ENCODE peak calls at places on chromosome 10, in ten cellular contexts. O is CD8-positive, alpha-beta memory T cell; B is upper lobe of left lung; A is neuronal stem cell; E is cardiac muscle cell; U is neural progenitor cell; S is osteoblast; X is GM23248; L is CD4-positive, CD25-positive, alpha-beta regulatory T cell; I is CD8-positive, alpha-beta T cell. T is an unnamed sample.

GRCh38 chr10:25049966-25050365 is 33.6 kb downstream of the THNSL1 start:
- DNase-seq in E (no peak), I (no peak), U (no peak), O (no peak), B (no peak), L (no peak), X (peak; percentile 49), A (no peak), S (no peak), T (no peak)

GRCh38 chr10:132689721-132690360 is 96.1 kb downstream of the NKX6-2 start:
- DNase-seq in O (peak; percentile 25), E (no peak), X (no peak), A (no peak), S (peak; percentile 56), B (no peak), L (no peak), U (no peak), I (no peak), T (no peak)

GRCh38 chr10:36423821-36424248 is 701.6 kb upstream of the ANKRD30A start:
- DNase-seq in X (no peak), O (no peak), A (no peak), S (no peak), U (no peak), B (no peak), I (no peak), L (no peak), E (no peak), T (no peak)

GRCh38 chr10:14293516-14293915 is 37.2 kb downstream of the FRMD4A start:
- DNase-seq in X (no peak), U (no peak), L (no peak), E (no peak), A (no peak), O (no peak), I (no peak), S (no peak), B (no peak), T (no peak)

GRCh38 chr10:5956146-5956914 is 21.0 kb downstream of the IL15RA start:
- DNase-seq in U (no peak), S (no peak), A (no peak), L (no peak), B (peak; percentile 20), X (no peak), E (no peak), O (no peak), I (no peak), T (no peak)

GRCh38 chr10:123101844-123102243 is 33.9 kb upstream of the HMX3 start:
- DNase-seq in A (no peak), U (no peak), B (no peak), E (no peak), X (no peak), L (no peak), O (no peak), S (no peak), I (no peak), T (no peak)

GRCh38 chr10:34491666-34492065 is 323.4 kb downstream of the PARD3 start:
- DNase-seq in S (no peak), B (no peak), I (no peak), X (no peak), O (no peak), U (no peak), L (no peak), A (no peak), E (no peak), T (no peak)

GRCh38 chr10:84352251-84352842 is 24.0 kb downstream of the CCSER2 start:
- DNase-seq in O (peak; percentile 83), I (peak; percentile 81), S (peak; percentile 89), A (peak; percentile 31), L (peak; percentile 53), E (peak; percentile 67), X (peak; percentile 73), U (peak; percentile 68), B (peak; percentile 78), T (peak; percentile 54)

GRCh38 chr10:58918887-58919286 is 257.6 kb upstream of the PHYHIPL start:
- DNase-seq in B (no peak), U (no peak), O (no peak), I (no peak), X (no peak), L (no peak), S (no peak), A (no peak), E (no peak), T (no peak)

GRCh38 chr10:24853661-24854060 is 98.7 kb downstream of the PRTFDC1 start:
- DNase-seq in E (no peak), L (no peak), A (no peak), U (no peak), X (peak; percentile 24), S (no peak), B (no peak), O (no peak), I (no peak), T (no peak)

GRCh38 chr10:74909665-74910064 is 83.3 kb downstream of the KAT6B start:
- DNase-seq in S (no peak), A (no peak), B (no peak), X (peak; percentile 40), L (no peak), O (no peak), I (no peak), U (no peak), E (no peak), T (no peak)

GRCh38 chr10:96118604-96119450 is 11.3 kb upstream of the ZNF518A start:
- DNase-seq in S (no peak), A (no peak), E (no peak), B (no peak), L (no peak), U (no peak), X (no peak), O (no peak), I (no peak), T (no peak)

GRCh38 chr10:47233631-47234030 is 66.4 kb upstream of the GDF10 start:
- DNase-seq in B (no peak), U (no peak), X (no peak), E (peak; percentile 40), O (no peak), L (no peak), S (no peak), A (no peak), I (no peak), T (no peak)

GRCh38 chr10:58064714-58065528 is 202.8 kb downstream of the IPMK start:
- DNase-seq in A (peak; percentile 61), L (no peak), S (peak; percentile 85), X (peak; percentile 68), U (peak; percentile 65), I (no peak), O (no peak), E (peak; percentile 51), B (no peak), T (no peak)

GRCh38 chr10:106917452-106918055 is 247.0 kb downstream of the SORCS1 start:
- DNase-seq in E (peak; percentile 61), A (no peak), S (no peak), X (no peak), L (no peak), I (no peak), B (peak; percentile 72), U (no peak), O (no peak), T (no peak)

GRCh38 chr10:103759100-103759781 is 96.1 kb downstream of the SH3PXD2A start:
- DNase-seq in B (peak; percentile 45), S (peak; percentile 85), A (no peak), E (peak; percentile 60), I (peak; percentile 50), L (peak; percentile 61), O (no peak), U (no peak), X (peak; percentile 89), T (peak; percentile 24)
- H3K4me1 ChIP-seq in B (peaks cover 60% of the 10 kb centered on the region), S (peaks cover 46% of the 10 kb centered on the region), A (peaks cover 26% of the 10 kb centered on the region), E (peaks cover 41% of the 10 kb centered on the region), I (peaks cover 39% of the 10 kb centered on the region), L (peaks cover 66% of the 10 kb centered on the region), O (peaks cover 46% of the 10 kb centered on the region), U (peaks cover 28% of the 10 kb centered on the region), X (peaks cover 32% of the 10 kb centered on the region), T (peaks cover 64% of the 10 kb centered on the region)

DNA sequence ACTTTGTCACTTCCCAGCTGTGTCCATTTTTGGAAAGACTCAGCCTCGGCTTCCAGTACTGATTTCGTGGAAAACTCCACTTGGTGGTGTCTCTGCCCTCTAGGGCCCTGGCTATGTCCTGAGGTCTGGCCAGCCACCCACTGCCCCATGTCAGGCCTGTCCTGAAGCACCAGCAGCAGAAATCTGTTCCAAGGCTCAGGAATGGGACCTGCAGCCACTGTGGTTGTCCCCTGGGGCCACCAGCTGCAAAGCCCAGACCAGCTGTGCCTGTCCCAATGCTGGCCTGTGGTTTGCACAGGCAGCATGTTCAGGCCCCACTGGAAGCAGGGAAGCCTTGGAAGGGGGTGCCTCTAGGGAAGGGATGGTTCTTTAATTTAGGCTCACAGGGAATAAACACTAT is 21.2 kb downstream of the CXCL12 start:
- DNase-seq in I (no peak), O (no peak), X (no peak), E (no peak), A (no peak), B (no peak), U (no peak), L (no peak), S (no peak), T (no peak)
- H3K27ac ChIP-seq in I (no peak overlapping the region), O (no peak overlapping the region), X (no peak overlapping the region), E (no peak overlapping the region), A (no peak overlapping the region), B (no peak overlapping the region), U (no peak overlapping the region), L (no peak overlapping the region), S (no peak overlapping the region), T (no peak overlapping the region)

GRCh38 chr10:119221201-119221600 is 13.8 kb downstream of the GRK5 start:
- DNase-seq in L (no peak), I (no peak), O (no peak), X (peak; percentile 20), A (no peak), U (no peak), B (no peak), S (no peak), E (no peak), T (no peak)
- H3K4me1 ChIP-seq in L (no peaks in the 10 kb centered on the region), I (peaks cover 4% of the 10 kb centered on the region), O (peaks cover 7% of the 10 kb centered on the region), X (peaks cover 26% of the 10 kb centered on the region), A (peaks cover 28% of the 10 kb centered on the region), U (peaks cover 28% of the 10 kb centered on the region), B (peaks cover 66% of the 10 kb centered on the region), S (peaks cover 4% of the 10 kb centered on the region), E (peaks cover 9% of the 10 kb centered on the region), T (no peaks in the 10 kb centered on the region)

GRCh38 chr10:33134011-33134751 is 176.2 kb upstream of the ITGB1 start:
- DNase-seq in U (no peak), L (peak; percentile 74), B (peak; percentile 94), S (peak; percentile 91), A (no peak), X (peak; percentile 95), O (peak; percentile 86), I (peak; percentile 77), E (no peak), T (peak; percentile 73)

GRCh38 chr10:33136781-33137180 is 178.8 kb upstream of the ITGB1 start:
- DNase-seq in U (no peak), O (no peak), A (no peak), X (peak; percentile 83), L (peak; percentile 30), I (no peak), B (no peak), S (no peak), E (no peak), T (no peak)

GRCh38 chr10:33139191-33139646 is 181.2 kb upstream of the ITGB1 start:
- DNase-seq in E (no peak), X (no peak), O (peak; percentile 89), I (peak; percentile 90), B (no peak), U (no peak), L (peak; percentile 96), A (no peak), S (no peak), T (peak; percentile 95)

GRCh38 chr10:33136271-33136670 is 178.2 kb upstream of the ITGB1 start:
- DNase-seq in L (peak; percentile 77), I (no peak), O (no peak), B (no peak), A (no peak), U (no peak), S (no peak), E (no peak), X (peak; percentile 78), T (no peak)

GRCh38 chr10:33137356-33138007 is 179.5 kb upstream of the ITGB1 start:
- DNase-seq in U (no peak), A (no peak), O (no peak), X (no peak), I (no peak), L (no peak), E (no peak), B (no peak), S (no peak), T (no peak)
- H3K27ac ChIP-seq in U (no peak overlapping the region), A (no peak overlapping the region), O (no peak overlapping the region), X (peak overlapping the region; percentile 58), I (no peak overlapping the region), L (peak overlapping the region; percentile 99), E (no peak overlapping the region), B (no peak overlapping the region), S (peak overlapping the region; percentile 58), T (peak overlapping the region; percentile 84)